ENCODE peak calls at places on chromosomes 16 and 17, in eight cellular contexts. N, T, W, F, J, S, R and M are unnamed samples.

GRCh38 chr17:16512011-16512410 is 20.0 kb upstream of the LRRC75A start:
- DNase-seq in N (peak), T (no peak), W (no peak), F (no peak), J (no peak), S (no peak), R (no peak), M (peak)

GRCh38 chr16:17556276-17557052 is 85.7 kb upstream of the XYLT1 start:
- DNase-seq in N (peak), T (no peak), W (peak), F (no peak), J (no peak), S (no peak), R (no peak), M (no peak)

GRCh38 chr17:38451030-38451839 is 23.0 kb downstream of the ARHGAP23 start:
- DNase-seq in N (peak), T (no peak), W (peak), F (no peak), J (peak), S (no peak), R (no peak), M (no peak)

GRCh38 chr17:9200197-9200662 is 178.9 kb downstream of the NTN1 start:
- DNase-seq in N (no peak), T (no peak), W (no peak), F (no peak), J (no peak), S (peak), R (no peak), M (peak)

GRCh38 chr17:17110520-17110919 is 68.3 kb downstream of the MPRIP start:
- DNase-seq in N (no peak), T (no peak), W (no peak), F (no peak), J (no peak), S (peak), R (no peak), M (no peak)

GRCh38 chr16:88456356-88457292 is 3.5 kb downstream of the ZFPM1 start:
- DNase-seq in N (no peak), T (no peak), W (no peak), F (peak), J (no peak), S (no peak), R (no peak), M (no peak)

GRCh38 chr16:14113344-14113743 is 42.2 kb downstream of the MRTFB start:
- DNase-seq in N (no peak), T (no peak), W (no peak), F (no peak), J (no peak), S (no peak), R (no peak), M (no peak)

GRCh38 chr16:85019659-85020245 is 7.8 kb upstream of the KIAA0513 start:
- DNase-seq in N (no peak), T (peak), W (no peak), F (no peak), J (no peak), S (no peak), R (no peak), M (peak)

GRCh38 chr17:34519286-34519685 is 60.1 kb upstream of the TMEM132E start:
- DNase-seq in N (peak), T (no peak), W (no peak), F (no peak), J (no peak), S (no peak), R (no peak), M (no peak)

GRCh38 chr17:46178550-46179198 is 14.6 kb downstream of the KANSL1 start:
- DNase-seq in N (no peak), T (no peak), W (peak), F (no peak), J (no peak), S (no peak), R (no peak), M (no peak)

GRCh38 chr16:57540906-57541753 is 1.3 kb upstream of the ADGRG5 start:
- DNase-seq in N (peak), T (peak), W (peak), F (no peak), J (no peak), S (peak), R (no peak), M (peak)

GRCh38 chr16:14364386-14365199 is 265.5 kb downstream of the PARN start:
- DNase-seq in N (no peak), T (peak), W (peak), F (no peak), J (no peak), S (no peak), R (no peak), M (no peak)

GRCh38 chr16:85125570-85126382 is 13.5 kb upstream of the CIBAR2 start:
- DNase-seq in N (no peak), T (no peak), W (no peak), F (no peak), J (peak), S (no peak), R (no peak), M (no peak)

GRCh38 chr17:37744961-37745800 is at the start of gene HNF1B:
- DNase-seq in N (peak), T (peak), W (no peak), F (no peak), J (no peak), S (peak), R (no peak), M (peak)

GRCh38 chr16:19210968-19211367 is 42.9 kb downstream of the SYT17 start:
- DNase-seq in N (no peak), T (no peak), W (no peak), F (no peak), J (no peak), S (no peak), R (no peak), M (peak)
- H3K27ac ChIP-seq in N (no peak), T (no peak), W (no peak), F (no peak), J (no peak), S (no peak), R (no peak), M (peak)

GRCh38 chr17:30343741-30344140 is 9.9 kb upstream of the TMIGD1 start:
- DNase-seq in N (no peak), T (no peak), W (no peak), F (no peak), J (no peak), S (no peak), R (no peak), M (no peak)
- H3K27ac ChIP-seq in N (no peak), T (peak), W (no peak), F (no peak), J (peak), S (peak), R (no peak), M (no peak)

GRCh38 chr16:66651474-66651765 is 45.1 kb downstream of the CMTM4 start:
- DNase-seq in N (no peak), T (no peak), W (no peak), F (no peak), J (no peak), S (no peak), R (no peak), M (no peak)

GRCh38 chr16:66647866-66648265 is 43.4 kb downstream of the CMTM3 start:
- DNase-seq in N (no peak), T (no peak), W (no peak), F (no peak), J (no peak), S (no peak), R (no peak), M (no peak)

GRCh38 chr16:66649167-66649566 is 44.7 kb downstream of the CMTM3 start:
- DNase-seq in N (no peak), T (no peak), W (no peak), F (no peak), J (no peak), S (no peak), R (no peak), M (no peak)

GRCh38 chr16:66650707-66651473 is 45.7 kb downstream of the CMTM4 start:
- DNase-seq in N (peak), T (peak), W (peak), F (peak), J (peak), S (peak), R (peak), M (peak)

GRCh38 chr16:66649636-66650205 is 45.2 kb downstream of the CMTM3 start:
- DNase-seq in N (no peak), T (peak), W (no peak), F (no peak), J (no peak), S (no peak), R (no peak), M (no peak)
- H3K27ac ChIP-seq in N (no peak), T (peak), W (peak), F (no peak), J (no peak), S (no peak), R (no peak), M (no peak)

GRCh38 chr17:45155483-45155882 is 6.2 kb upstream of the HEXIM2 start:
- DNase-seq in N (no peak), T (no peak), W (no peak), F (no peak), J (no peak), S (no peak), R (no peak), M (no peak)

GRCh38 chr17:45150911-45151809 is 2.9 kb downstream of the HEXIM1 start:
- DNase-seq in N (no peak), T (no peak), W (no peak), F (no peak), J (no peak), S (no peak), R (no peak), M (no peak)

GRCh38 chr17:45149669-45150603 is 1.7 kb downstream of the HEXIM1 start:
- DNase-seq in N (peak), T (peak), W (no peak), F (peak), J (peak), S (peak), R (peak), M (peak)

GRCh38 chr17:45156242-45156641 is 5.4 kb upstream of the HEXIM2 start:
- DNase-seq in N (no peak), T (no peak), W (no peak), F (no peak), J (no peak), S (no peak), R (no peak), M (no peak)

GRCh38 chr17:45155029-45155428 is 6.6 kb upstream of the HEXIM2 start:
- DNase-seq in N (no peak), T (no peak), W (no peak), F (no peak), J (no peak), S (peak), R (no peak), M (no peak)
- H3K27ac ChIP-seq in N (no peak), T (no peak), W (peak), F (peak), J (peak), S (no peak), R (no peak), M (no peak)

GRCh38 chr17:78263063-78263735 is 31.8 kb downstream of the TMEM235 start:
- DNase-seq in N (peak), T (peak), W (no peak), F (no peak), J (peak), S (no peak), R (no peak), M (peak)
- H3K27ac ChIP-seq in N (no peak), T (no peak), W (no peak), F (peak), J (peak), S (peak), R (no peak), M (peak)

GRCh38 chr17:42270596-42270995 is 5.6 kb downstream of the STAT5B start:
- DNase-seq in N (no peak), T (no peak), W (no peak), F (no peak), J (no peak), S (no peak), R (no peak), M (no peak)

GRCh38 chr17:42268236-42268635 is 8.0 kb downstream of the STAT5B start:
- DNase-seq in N (no peak), T (no peak), W (no peak), F (no peak), J (no peak), S (no peak), R (no peak), M (no peak)

GRCh38 chr17:42270175-42270545 is 6.0 kb downstream of the STAT5B start:
- DNase-seq in N (no peak), T (no peak), W (no peak), F (no peak), J (no peak), S (no peak), R (no peak), M (no peak)

GRCh38 chr17:42266918-42267766 is 9.0 kb downstream of the STAT5B start:
- DNase-seq in N (no peak), T (no peak), W (no peak), F (peak), J (no peak), S (no peak), R (no peak), M (no peak)

DNA sequence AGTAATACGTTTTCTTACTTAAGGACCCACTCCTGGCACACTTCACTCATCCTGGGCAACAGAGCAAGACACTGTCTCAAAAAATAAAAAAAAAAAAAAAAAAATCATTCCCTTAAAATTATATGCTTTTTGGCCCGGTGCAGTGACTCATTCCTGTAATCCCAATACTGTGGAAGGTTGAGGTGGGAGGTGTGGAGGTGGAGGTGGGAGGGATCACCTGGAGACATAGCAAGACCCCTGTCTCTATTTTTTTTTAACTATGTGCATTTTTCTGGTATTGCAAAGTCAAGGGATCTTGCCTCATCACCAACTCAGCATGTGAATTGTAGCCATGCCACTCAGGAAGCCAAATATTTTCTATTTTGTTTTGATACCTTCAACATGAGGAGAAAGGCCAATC is 9.7 kb downstream of the STAT5B start:
- DNase-seq in N (no peak), T (no peak), W (no peak), F (no peak), J (no peak), S (no peak), R (no peak), M (no peak)
- H3K27ac ChIP-seq in N (no peak), T (no peak), W (no peak), F (peak), J (no peak), S (peak), R (no peak), M (peak)

GRCh38 chr17:65054602-65055001 is 1.9 kb downstream of the GNA13 start:
- DNase-seq in N (no peak), T (no peak), W (no peak), F (no peak), J (no peak), S (no peak), R (no peak), M (no peak)
- H3K27ac ChIP-seq in N (no peak), T (no peak), W (peak), F (peak), J (peak), S (peak), R (peak), M (no peak)

GRCh38 chr16:66264311-66265105 is 102.0 kb upstream of the CDH5 start:
- DNase-seq in N (no peak), T (no peak), W (no peak), F (no peak), J (no peak), S (no peak), R (no peak), M (no peak)
- H3K27ac ChIP-seq in N (no peak), T (no peak), W (no peak), F (no peak), J (no peak), S (no peak), R (no peak), M (no peak)